ENCODE peak calls at places on chromosomes 3 and 15, in five cellular contexts. One of them, this sample, is unnamed.

GRCh38 chr15:101251830-101252820 is at the start of gene CHSY1:
- DNase-seq in IMR-90: peak; percentile 93
- DNase-seq in CD4-positive, alpha-beta T cell: peak; percentile 70
- DNase-seq in uterus: peak; percentile 93
- DNase-seq in dorsolateral prefrontal cortex: peak; percentile 88
- DNase-seq in this sample: peak; percentile 81

GRCh38 chr3:24508423-24508839 is 13.8 kb upstream of the THRB start:
- DNase-seq in IMR-90: no peak
- DNase-seq in CD4-positive, alpha-beta T cell: no peak
- DNase-seq in uterus: no peak
- DNase-seq in dorsolateral prefrontal cortex: no peak
- DNase-seq in this sample: peak; percentile 48

GRCh38 chr3:104785966-104786365 is 580.7 kb upstream of the ALCAM start:
- DNase-seq in IMR-90: peak; percentile 43
- DNase-seq in CD4-positive, alpha-beta T cell: no peak
- DNase-seq in uterus: no peak
- DNase-seq in dorsolateral prefrontal cortex: no peak
- DNase-seq in this sample: no peak

GRCh38 chr15:74776851-74777768 is 4.8 kb upstream of the CSK start:
- DNase-seq in IMR-90: no peak
- DNase-seq in CD4-positive, alpha-beta T cell: no peak
- DNase-seq in uterus: no peak
- DNase-seq in dorsolateral prefrontal cortex: no peak
- DNase-seq in this sample: no peak

GRCh38 chr3:171309906-171310359 is 150.3 kb downstream of the TNIK start:
- DNase-seq in IMR-90: peak; percentile 77
- DNase-seq in CD4-positive, alpha-beta T cell: no peak
- DNase-seq in uterus: no peak
- DNase-seq in dorsolateral prefrontal cortex: no peak
- DNase-seq in this sample: peak; percentile 55

GRCh38 chr15:38954090-38954489 is 389.5 kb upstream of the RASGRP1 start:
- DNase-seq in IMR-90: peak; percentile 10
- DNase-seq in CD4-positive, alpha-beta T cell: no peak
- DNase-seq in uterus: no peak
- DNase-seq in dorsolateral prefrontal cortex: no peak
- DNase-seq in this sample: no peak

GRCh38 chr15:31077181-31077580 is 24.3 kb downstream of the TRPM1 start:
- DNase-seq in IMR-90: no peak
- DNase-seq in CD4-positive, alpha-beta T cell: no peak
- DNase-seq in uterus: no peak
- DNase-seq in dorsolateral prefrontal cortex: no peak
- DNase-seq in this sample: no peak

GRCh38 chr15:55694652-55695150 is 48.3 kb downstream of the PRTG start:
- DNase-seq in IMR-90: peak; percentile 83
- DNase-seq in CD4-positive, alpha-beta T cell: no peak
- DNase-seq in uterus: no peak
- DNase-seq in dorsolateral prefrontal cortex: no peak
- DNase-seq in this sample: no peak

GRCh38 chr15:87129916-87130315 is 1050.2 kb downstream of the AGBL1 start:
- DNase-seq in IMR-90: no peak
- DNase-seq in CD4-positive, alpha-beta T cell: no peak
- DNase-seq in uterus: no peak
- DNase-seq in dorsolateral prefrontal cortex: no peak
- DNase-seq in this sample: no peak

GRCh38 chr3:157248590-157249425 is 88.9 kb upstream of the CCNL1 start:
- DNase-seq in IMR-90: peak; percentile 94
- DNase-seq in CD4-positive, alpha-beta T cell: no peak
- DNase-seq in uterus: no peak
- DNase-seq in dorsolateral prefrontal cortex: peak; percentile 35
- DNase-seq in this sample: peak; percentile 62

GRCh38 chr15:63210151-63211051 is 21.0 kb downstream of the RAB8B start:
- DNase-seq in IMR-90: no peak
- DNase-seq in CD4-positive, alpha-beta T cell: no peak
- DNase-seq in uterus: no peak
- DNase-seq in dorsolateral prefrontal cortex: peak; percentile 24
- DNase-seq in this sample: no peak

GRCh38 chr15:63212050-63212973 is 22.9 kb downstream of the RAB8B start:
- DNase-seq in IMR-90: peak; percentile 87
- DNase-seq in CD4-positive, alpha-beta T cell: no peak
- DNase-seq in uterus: no peak
- DNase-seq in dorsolateral prefrontal cortex: no peak
- DNase-seq in this sample: no peak

DNA sequence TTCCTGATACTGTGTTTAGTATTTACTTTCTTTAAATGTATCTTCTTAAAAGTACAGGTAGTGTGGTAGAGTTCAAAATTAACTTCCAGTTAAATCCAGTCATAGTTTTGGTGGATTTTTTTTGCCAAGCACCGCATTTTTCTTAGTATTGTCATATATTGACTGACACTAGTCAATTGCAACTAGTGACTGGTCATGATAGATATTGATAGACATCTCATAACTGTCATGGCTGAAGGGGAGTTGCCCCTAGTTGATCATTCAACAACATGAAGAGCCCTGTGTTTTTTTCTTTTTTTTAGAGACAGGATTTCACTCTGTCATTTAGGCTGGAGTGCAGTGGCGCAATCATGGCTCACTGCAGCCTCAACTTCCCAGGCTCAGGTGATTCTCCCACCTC is 22.1 kb downstream of the RAB8B start:
- DNase-seq in IMR-90: no peak
- DNase-seq in CD4-positive, alpha-beta T cell: no peak
- DNase-seq in uterus: no peak
- DNase-seq in dorsolateral prefrontal cortex: no peak
- DNase-seq in this sample: no peak
- H3K27ac ChIP-seq in IMR-90: peak overlapping the region; percentile 87
- H3K27ac ChIP-seq in CD4-positive, alpha-beta T cell: no peak overlapping the region
- H3K27ac ChIP-seq in uterus: peak overlapping the region; percentile 84
- H3K27ac ChIP-seq in dorsolateral prefrontal cortex: peak overlapping the region; percentile 79
- H3K27ac ChIP-seq in this sample: no peak overlapping the region

DNA sequence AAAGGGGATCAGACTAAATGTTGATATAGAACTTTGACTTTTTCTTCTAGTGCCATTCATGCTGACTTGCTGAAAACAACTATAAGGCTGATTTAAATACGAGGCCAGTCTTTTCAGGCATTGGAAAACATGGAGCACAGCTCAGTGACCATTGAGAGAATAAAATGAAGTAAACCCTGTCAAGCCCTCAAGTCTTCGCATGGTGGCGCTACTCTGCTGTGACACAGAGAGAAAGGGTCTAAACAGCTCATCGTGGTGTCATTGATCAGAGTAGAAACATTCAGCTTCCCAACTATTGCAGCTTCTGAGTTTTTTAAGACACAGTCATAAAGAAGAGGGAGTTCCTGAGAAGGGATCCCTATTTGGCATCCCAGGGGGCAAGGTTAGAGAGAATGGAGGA is 716.2 kb downstream of the DIPK2A start:
- DNase-seq in IMR-90: no peak
- DNase-seq in CD4-positive, alpha-beta T cell: no peak
- DNase-seq in uterus: no peak
- DNase-seq in dorsolateral prefrontal cortex: no peak
- DNase-seq in this sample: no peak
- TF ChIP-seq CTCF in IMR-90: no peak
- TF ChIP-seq CTCF in CD4-positive, alpha-beta T cell: no peak
- TF ChIP-seq CTCF in uterus: no peak
- TF ChIP-seq CTCF in dorsolateral prefrontal cortex: no peak
- TF ChIP-seq CTCF in this sample: no peak

GRCh38 chr3:53239800-53240199 is 16.0 kb downstream of the TKT start:
- DNase-seq in IMR-90: no peak
- DNase-seq in CD4-positive, alpha-beta T cell: no peak
- DNase-seq in uterus: no peak
- DNase-seq in dorsolateral prefrontal cortex: no peak
- DNase-seq in this sample: no peak
- H3K27ac ChIP-seq in IMR-90: peak overlapping the region; percentile 18
- H3K27ac ChIP-seq in CD4-positive, alpha-beta T cell: no peak overlapping the region
- H3K27ac ChIP-seq in uterus: no peak overlapping the region
- H3K27ac ChIP-seq in dorsolateral prefrontal cortex: no peak overlapping the region
- H3K27ac ChIP-seq in this sample: peak overlapping the region; percentile 96

GRCh38 chr3:129314757-129315385 is 36.2 kb downstream of the HMCES start:
- DNase-seq in IMR-90: peak; percentile 83
- DNase-seq in CD4-positive, alpha-beta T cell: peak; percentile 25
- DNase-seq in uterus: peak; percentile 92
- DNase-seq in dorsolateral prefrontal cortex: peak; percentile 86
- DNase-seq in this sample: peak; percentile 85
- TF ChIP-seq CTCF in IMR-90: peak; percentile 35
- TF ChIP-seq CTCF in CD4-positive, alpha-beta T cell: no peak
- TF ChIP-seq CTCF in uterus: peak; percentile 31
- TF ChIP-seq CTCF in dorsolateral prefrontal cortex: peak; percentile 45
- TF ChIP-seq CTCF in this sample: no peak

This sample was measured in RWPE1.